ENCODE peak calls at places on chromosomes 13 and 19, in seven cellular contexts. One of them, this sample, is unnamed.

GRCh38 chr13:43441916-43442315 is 344.9 kb downstream of the ENOX1 start:
- DNase-seq in RWPE1: no peak
- DNase-seq in uterus: no peak
- DNase-seq in MM.1S: no peak
- DNase-seq in GM10248: no peak
- DNase-seq in choroid plexus epithelial cell: no peak
- DNase-seq in activated B cell treated with CpG ODN at 0.5 μM for 24 hours: no peak
- DNase-seq in this sample: no peak

GRCh38 chr19:2700660-2701360 is 1.7 kb downstream of the GNG7 start:
- DNase-seq in GM10248: no peak
- DNase-seq in MM.1S: no peak
- DNase-seq in uterus: no peak
- DNase-seq in RWPE1: no peak
- DNase-seq in activated B cell treated with CpG ODN at 0.5 μM for 24 hours: no peak
- DNase-seq in choroid plexus epithelial cell: no peak
- DNase-seq in this sample: no peak

GRCh38 chr13:65971541-65971940 is 1258.6 kb downstream of the PCDH9 start:
- DNase-seq in RWPE1: no peak
- DNase-seq in GM10248: no peak
- DNase-seq in activated B cell treated with CpG ODN at 0.5 μM for 24 hours: no peak
- DNase-seq in choroid plexus epithelial cell: no peak
- DNase-seq in MM.1S: no peak
- DNase-seq in uterus: no peak
- DNase-seq in this sample: no peak

GRCh38 chr13:30108913-30109237 is 198.5 kb downstream of the KATNAL1 start:
- DNase-seq in GM10248: no peak
- DNase-seq in uterus: no peak
- DNase-seq in activated B cell treated with CpG ODN at 0.5 μM for 24 hours: no peak
- DNase-seq in MM.1S: no peak
- DNase-seq in RWPE1: peak; percentile 80
- DNase-seq in choroid plexus epithelial cell: no peak
- DNase-seq in this sample: no peak

GRCh38 chr19:873084-874019 is 13.9 kb downstream of the CFD start:
- DNase-seq in choroid plexus epithelial cell: peak; percentile 52
- DNase-seq in uterus: no peak
- DNase-seq in MM.1S: peak; percentile 48
- DNase-seq in GM10248: peak; percentile 67
- DNase-seq in RWPE1: peak; percentile 76
- DNase-seq in activated B cell treated with CpG ODN at 0.5 μM for 24 hours: no peak
- DNase-seq in this sample: peak; percentile 93

GRCh38 chr13:104301216-104301975 is 1235.2 kb upstream of the SLC10A2 start:
- DNase-seq in RWPE1: no peak
- DNase-seq in choroid plexus epithelial cell: no peak
- DNase-seq in uterus: no peak
- DNase-seq in GM10248: no peak
- DNase-seq in MM.1S: no peak
- DNase-seq in activated B cell treated with CpG ODN at 0.5 μM for 24 hours: no peak
- DNase-seq in this sample: no peak

GRCh38 chr13:41352935-41353801 is 42.1 kb downstream of the NAA16 start:
- DNase-seq in choroid plexus epithelial cell: peak; percentile 73
- DNase-seq in MM.1S: peak; percentile 45
- DNase-seq in GM10248: peak; percentile 62
- DNase-seq in activated B cell treated with CpG ODN at 0.5 μM for 24 hours: no peak
- DNase-seq in uterus: no peak
- DNase-seq in RWPE1: peak; percentile 45
- DNase-seq in this sample: no peak

GRCh38 chr19:5484398-5485285 is 29.4 kb downstream of the ZNRF4 start:
- DNase-seq in RWPE1: no peak
- DNase-seq in activated B cell treated with CpG ODN at 0.5 μM for 24 hours: no peak
- DNase-seq in GM10248: no peak
- DNase-seq in MM.1S: no peak
- DNase-seq in uterus: no peak
- DNase-seq in choroid plexus epithelial cell: peak; percentile 17
- DNase-seq in this sample: no peak

GRCh38 chr13:105255472-105255871 is 1280.0 kb downstream of the EFNB2 start:
- DNase-seq in RWPE1: no peak
- DNase-seq in MM.1S: no peak
- DNase-seq in GM10248: no peak
- DNase-seq in choroid plexus epithelial cell: no peak
- DNase-seq in activated B cell treated with CpG ODN at 0.5 μM for 24 hours: no peak
- DNase-seq in uterus: no peak
- DNase-seq in this sample: no peak

GRCh38 chr13:60620611-60621395 is 223.8 kb downstream of the TDRD3 start:
- DNase-seq in GM10248: no peak
- DNase-seq in uterus: no peak
- DNase-seq in RWPE1: no peak
- DNase-seq in activated B cell treated with CpG ODN at 0.5 μM for 24 hours: no peak
- DNase-seq in choroid plexus epithelial cell: peak; percentile 12
- DNase-seq in MM.1S: no peak
- DNase-seq in this sample: no peak

GRCh38 chr13:21668665-21669599 is 1.9 kb upstream of the FGF9 start:
- DNase-seq in uterus: no peak
- DNase-seq in activated B cell treated with CpG ODN at 0.5 μM for 24 hours: peak; percentile 21
- DNase-seq in MM.1S: peak; percentile 66
- DNase-seq in RWPE1: no peak
- DNase-seq in GM10248: peak; percentile 31
- DNase-seq in choroid plexus epithelial cell: peak; percentile 23
- DNase-seq in this sample: no peak

GRCh38 chr13:41813426-41813825 is 147.5 kb downstream of the VWA8 start:
- DNase-seq in uterus: no peak
- DNase-seq in MM.1S: no peak
- DNase-seq in RWPE1: no peak
- DNase-seq in activated B cell treated with CpG ODN at 0.5 μM for 24 hours: no peak
- DNase-seq in choroid plexus epithelial cell: peak; percentile 69
- DNase-seq in GM10248: no peak
- DNase-seq in this sample: no peak

GRCh38 chr13:114025432-114026127 is 51.7 kb upstream of the C13orf46 start:
- DNase-seq in uterus: peak; percentile 58
- DNase-seq in MM.1S: peak; percentile 79
- DNase-seq in choroid plexus epithelial cell: peak; percentile 95
- DNase-seq in RWPE1: no peak
- DNase-seq in activated B cell treated with CpG ODN at 0.5 μM for 24 hours: no peak
- DNase-seq in GM10248: no peak
- DNase-seq in this sample: no peak

GRCh38 chr13:26996965-26997752 is 174.5 kb downstream of the USP12 start:
- DNase-seq in GM10248: peak; percentile 39
- DNase-seq in choroid plexus epithelial cell: no peak
- DNase-seq in activated B cell treated with CpG ODN at 0.5 μM for 24 hours: no peak
- DNase-seq in uterus: no peak
- DNase-seq in MM.1S: no peak
- DNase-seq in RWPE1: no peak
- DNase-seq in this sample: no peak

GRCh38 chr13:75879656-75880055 is 243.5 kb downstream of the LMO7 start:
- DNase-seq in GM10248: no peak
- DNase-seq in choroid plexus epithelial cell: no peak
- DNase-seq in RWPE1: no peak
- DNase-seq in uterus: no peak
- DNase-seq in MM.1S: no peak
- DNase-seq in activated B cell treated with CpG ODN at 0.5 μM for 24 hours: no peak
- DNase-seq in this sample: no peak

GRCh38 chr13:82136880-82137279 is 1745.4 kb downstream of the SLITRK1 start:
- DNase-seq in GM10248: no peak
- DNase-seq in choroid plexus epithelial cell: no peak
- DNase-seq in uterus: no peak
- DNase-seq in RWPE1: no peak
- DNase-seq in MM.1S: no peak
- DNase-seq in activated B cell treated with CpG ODN at 0.5 μM for 24 hours: no peak
- DNase-seq in this sample: no peak

GRCh38 chr13:98403076-98403475 is 173.8 kb downstream of the STK24 start:
- DNase-seq in uterus: no peak
- DNase-seq in activated B cell treated with CpG ODN at 0.5 μM for 24 hours: no peak
- DNase-seq in RWPE1: no peak
- DNase-seq in GM10248: no peak
- DNase-seq in MM.1S: no peak
- DNase-seq in choroid plexus epithelial cell: no peak
- DNase-seq in this sample: no peak

GRCh38 chr13:98406971-98407370 is 169.9 kb downstream of the STK24 start:
- DNase-seq in choroid plexus epithelial cell: no peak
- DNase-seq in RWPE1: no peak
- DNase-seq in GM10248: no peak
- DNase-seq in MM.1S: no peak
- DNase-seq in activated B cell treated with CpG ODN at 0.5 μM for 24 hours: no peak
- DNase-seq in uterus: no peak
- DNase-seq in this sample: no peak

GRCh38 chr13:98406475-98406874 is 170.4 kb downstream of the STK24 start:
- DNase-seq in MM.1S: no peak
- DNase-seq in activated B cell treated with CpG ODN at 0.5 μM for 24 hours: no peak
- DNase-seq in RWPE1: no peak
- DNase-seq in choroid plexus epithelial cell: no peak
- DNase-seq in GM10248: no peak
- DNase-seq in uterus: no peak
- DNase-seq in this sample: no peak

GRCh38 chr13:98405690-98406344 is 171.1 kb downstream of the STK24 start:
- DNase-seq in RWPE1: no peak
- DNase-seq in choroid plexus epithelial cell: no peak
- DNase-seq in activated B cell treated with CpG ODN at 0.5 μM for 24 hours: no peak
- DNase-seq in MM.1S: no peak
- DNase-seq in GM10248: no peak
- DNase-seq in uterus: no peak
- DNase-seq in this sample: no peak

GRCh38 chr13:98405107-98405571 is 171.8 kb downstream of the STK24 start:
- DNase-seq in uterus: no peak
- DNase-seq in MM.1S: no peak
- DNase-seq in RWPE1: no peak
- DNase-seq in choroid plexus epithelial cell: peak; percentile 22
- DNase-seq in activated B cell treated with CpG ODN at 0.5 μM for 24 hours: no peak
- DNase-seq in GM10248: no peak
- DNase-seq in this sample: no peak
- TF ChIP-seq CTCF in uterus: no peak
- TF ChIP-seq CTCF in MM.1S: no peak
- TF ChIP-seq CTCF in RWPE1: no peak
- TF ChIP-seq CTCF in choroid plexus epithelial cell: no peak
- TF ChIP-seq CTCF in activated B cell treated with CpG ODN at 0.5 μM for 24 hours: no peak
- TF ChIP-seq CTCF in GM10248: peak; percentile 5
- TF ChIP-seq CTCF in this sample: peak; percentile 29

DNA sequence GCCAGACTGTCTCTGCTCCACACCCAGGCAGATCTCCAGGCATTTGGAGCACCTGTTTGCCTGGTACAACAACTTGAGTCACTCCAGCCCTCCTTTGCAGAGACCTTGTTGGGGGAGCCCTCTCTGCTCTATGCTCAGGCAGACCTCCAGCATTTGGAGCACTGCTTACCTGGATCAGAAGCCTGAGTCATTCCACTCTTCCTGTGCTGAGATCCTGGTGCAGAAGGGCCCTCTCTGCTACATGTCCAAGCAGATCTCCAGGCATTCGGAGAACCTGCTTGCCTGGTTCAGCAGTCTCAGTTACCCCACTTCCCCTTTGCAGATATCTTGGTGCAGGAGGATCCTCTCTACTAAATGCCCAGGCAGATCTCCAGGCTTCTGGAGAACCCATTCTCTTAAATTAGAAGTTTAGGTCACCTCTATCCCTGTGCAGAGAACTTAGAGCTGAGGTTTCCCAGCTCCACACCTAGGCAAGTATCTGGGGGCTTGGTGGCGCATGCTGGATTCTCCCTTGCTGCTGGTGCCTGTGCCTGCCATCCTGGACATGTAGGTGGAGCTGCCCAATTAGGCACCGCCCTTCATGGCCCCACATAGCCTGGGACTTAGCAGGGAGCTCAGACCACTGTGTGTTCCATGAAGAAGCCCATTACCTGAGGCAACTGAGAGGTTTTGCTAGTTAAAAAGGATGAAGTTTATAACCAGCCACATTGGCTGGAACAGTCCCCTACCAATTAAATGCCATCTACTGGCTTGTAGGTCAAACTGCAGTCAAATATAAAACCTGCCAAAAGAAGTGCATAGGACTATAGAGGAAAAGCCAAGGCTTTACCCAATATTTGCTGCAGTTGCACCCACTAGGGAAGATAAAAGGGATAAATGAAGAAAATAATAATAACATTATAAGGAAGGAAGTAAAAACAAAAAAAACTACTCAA is 97.6 kb upstream of the SLITRK6 start:
- DNase-seq in uterus: no peak
- DNase-seq in MM.1S: no peak
- DNase-seq in choroid plexus epithelial cell: peak; percentile 15
- DNase-seq in RWPE1: peak; percentile 21
- DNase-seq in GM10248: no peak
- DNase-seq in activated B cell treated with CpG ODN at 0.5 μM for 24 hours: no peak
- DNase-seq in this sample: no peak
- TF ChIP-seq CTCF in uterus: no peak
- TF ChIP-seq CTCF in MM.1S: peak; percentile 31
- TF ChIP-seq CTCF in choroid plexus epithelial cell: peak; percentile 43
- TF ChIP-seq CTCF in RWPE1: no peak
- TF ChIP-seq CTCF in GM10248: no peak
- TF ChIP-seq CTCF in activated B cell treated with CpG ODN at 0.5 μM for 24 hours: no peak
- TF ChIP-seq CTCF in this sample: peak; percentile 64

DNA sequence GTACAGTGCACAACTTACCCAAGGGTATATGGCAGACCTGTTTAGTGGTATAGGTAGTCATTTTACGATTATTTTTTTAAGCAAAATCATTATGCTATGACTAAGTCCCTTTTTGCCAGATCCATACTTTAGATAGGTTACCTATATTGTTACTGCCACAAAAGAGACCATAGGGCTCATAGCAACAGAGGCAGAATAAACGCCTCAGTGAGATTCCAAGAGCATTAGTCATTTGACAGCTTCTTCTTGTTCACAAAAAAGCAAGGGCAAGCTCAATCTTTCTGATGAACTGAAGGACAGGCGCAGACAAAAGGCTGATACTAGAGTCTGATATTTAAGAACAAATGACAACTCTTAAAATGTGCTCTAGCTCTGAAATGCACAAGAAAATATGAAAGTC is 187.4 kb downstream of the EFNB2 start:
- DNase-seq in GM10248: no peak
- DNase-seq in choroid plexus epithelial cell: peak; percentile 77
- DNase-seq in RWPE1: peak; percentile 73
- DNase-seq in MM.1S: no peak
- DNase-seq in uterus: no peak
- DNase-seq in activated B cell treated with CpG ODN at 0.5 μM for 24 hours: no peak
- DNase-seq in this sample: no peak
- TF ChIP-seq CTCF in GM10248: no peak
- TF ChIP-seq CTCF in choroid plexus epithelial cell: no peak
- TF ChIP-seq CTCF in RWPE1: no peak
- TF ChIP-seq CTCF in MM.1S: no peak
- TF ChIP-seq CTCF in uterus: no peak
- TF ChIP-seq CTCF in activated B cell treated with CpG ODN at 0.5 μM for 24 hours: no peak
- TF ChIP-seq CTCF in this sample: no peak

DNA sequence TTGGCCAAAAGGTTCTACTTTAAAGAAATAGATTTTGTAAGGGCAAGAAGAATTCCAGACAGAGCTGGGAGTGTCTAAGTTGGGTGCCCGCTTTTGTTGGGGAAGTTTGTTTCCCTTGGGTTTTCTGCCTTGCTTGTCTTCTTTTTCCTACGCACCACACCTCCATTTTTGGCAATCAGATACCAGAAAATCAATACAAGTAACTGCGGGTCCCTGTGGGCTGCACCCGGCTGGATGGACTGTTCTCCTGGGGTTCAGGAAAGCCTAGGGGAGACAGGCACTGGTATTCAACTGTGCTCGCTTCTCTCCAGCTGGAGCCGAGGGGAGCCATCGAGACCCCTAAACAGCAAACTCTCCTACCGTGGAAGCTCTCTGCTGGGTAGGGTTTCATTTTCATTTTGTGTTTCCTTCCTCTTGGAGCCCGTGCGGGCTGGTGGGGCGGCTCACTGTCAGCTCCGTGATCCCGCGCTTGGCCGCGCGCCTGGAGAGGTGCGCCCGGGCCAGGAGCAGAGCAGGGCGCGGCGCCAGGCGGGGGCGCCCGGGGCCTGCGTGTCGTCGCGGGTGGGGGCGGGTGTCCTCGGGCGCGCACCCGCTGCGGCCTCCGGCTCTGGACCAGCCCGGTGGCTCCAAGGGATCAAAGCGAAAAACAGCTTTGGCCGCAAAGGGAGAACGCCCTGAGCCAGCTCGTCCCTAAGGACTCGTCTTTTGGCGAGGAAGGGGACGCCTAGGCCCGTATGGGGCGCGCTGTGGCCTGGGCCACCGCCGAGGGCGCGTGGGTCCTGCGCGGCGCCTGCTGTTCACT is 347.2 kb downstream of the ZNF536 start:
- DNase-seq in activated B cell treated with CpG ODN at 0.5 μM for 24 hours: no peak
- DNase-seq in GM10248: peak; percentile 29
- DNase-seq in uterus: peak; percentile 69
- DNase-seq in choroid plexus epithelial cell: peak; percentile 23
- DNase-seq in RWPE1: peak; percentile 36
- DNase-seq in MM.1S: peak; percentile 14
- DNase-seq in this sample: no peak
- TF ChIP-seq CTCF in activated B cell treated with CpG ODN at 0.5 μM for 24 hours: no peak
- TF ChIP-seq CTCF in GM10248: no peak
- TF ChIP-seq CTCF in uterus: no peak
- TF ChIP-seq CTCF in choroid plexus epithelial cell: no peak
- TF ChIP-seq CTCF in RWPE1: peak; percentile 27
- TF ChIP-seq CTCF in MM.1S: no peak
- TF ChIP-seq CTCF in this sample: peak; percentile 34

This sample was measured in chondrocyte.